ENCODE peak calls at places on chromosomes 2 and 18, in four cellular contexts. One of them, this sample, is unnamed.
A peak's percentile ranks its signal among the peaks of the same experiment; 100 is the strongest.

GRCh38 chr2:28390241-28390856 is 2.3 kb upstream of the FOSL2 start:
- DNase-seq in ELF-1: peak; percentile 86
- DNase-seq in myocyte: peak; percentile 90
- DNase-seq in GM23338: peak; percentile 77
- DNase-seq in this sample: peak; percentile 87

GRCh38 chr18:75358928-75359327 is 68.6 kb downstream of the SMIM21 start:
- DNase-seq in myocyte: no peak
- DNase-seq in GM23338: no peak
- DNase-seq in ELF-1: no peak
- DNase-seq in this sample: no peak

GRCh38 chr2:238239872-238240760 is at the start of gene HES6:
- DNase-seq in myocyte: peak; percentile 93
- DNase-seq in GM23338: peak; percentile 95
- DNase-seq in ELF-1: peak; percentile 95
- DNase-seq in this sample: peak; percentile 97

GRCh38 chr2:165198181-165198580 is 5.7 kb downstream of the SCN3A start:
- DNase-seq in ELF-1: no peak
- DNase-seq in GM23338: no peak
- DNase-seq in myocyte: no peak
- DNase-seq in this sample: no peak

GRCh38 chr2:205609036-205609607 is 73.2 kb upstream of the NRP2 start:
- DNase-seq in ELF-1: no peak
- DNase-seq in myocyte: no peak
- DNase-seq in GM23338: no peak
- DNase-seq in this sample: no peak

GRCh38 chr2:121510857-121511256 is 19.8 kb upstream of the RNU4ATAC start:
- DNase-seq in myocyte: no peak
- DNase-seq in ELF-1: no peak
- DNase-seq in GM23338: no peak
- DNase-seq in this sample: no peak

GRCh38 chr2:130727286-130727924 is 1.5 kb upstream of the GPR148 start:
- DNase-seq in ELF-1: peak; percentile 98
- DNase-seq in myocyte: no peak
- DNase-seq in GM23338: peak; percentile 92
- DNase-seq in this sample: peak; percentile 88

GRCh38 chr2:66843856-66844255 is 408.9 kb downstream of the MEIS1 start:
- DNase-seq in myocyte: no peak
- DNase-seq in ELF-1: no peak
- DNase-seq in GM23338: no peak
- DNase-seq in this sample: no peak

GRCh38 chr18:13440277-13441248 is 222.0 kb downstream of the LDLRAD4 start:
- DNase-seq in myocyte: no peak
- DNase-seq in ELF-1: no peak
- DNase-seq in GM23338: no peak
- DNase-seq in this sample: no peak

GRCh38 chr2:224894356-224894755 is 147.9 kb downstream of the DOCK10 start:
- DNase-seq in ELF-1: no peak
- DNase-seq in GM23338: no peak
- DNase-seq in myocyte: no peak
- DNase-seq in this sample: no peak

GRCh38 chr2:218853766-218854165 is 5.8 kb upstream of the WNT6 start:
- DNase-seq in ELF-1: peak; percentile 86
- DNase-seq in myocyte: no peak
- DNase-seq in GM23338: no peak
- DNase-seq in this sample: no peak

GRCh38 chr18:3265564-3266033 is 3.7 kb downstream of the MYL12B start:
- DNase-seq in ELF-1: peak; percentile 66
- DNase-seq in GM23338: peak; percentile 60
- DNase-seq in myocyte: no peak
- DNase-seq in this sample: no peak

GRCh38 chr2:213238753-213239591 is 45.3 kb upstream of the SPAG16 start:
- DNase-seq in GM23338: no peak
- DNase-seq in ELF-1: no peak
- DNase-seq in myocyte: peak; percentile 81
- DNase-seq in this sample: no peak

GRCh38 chr18:45521151-45521550 is 94.1 kb upstream of the SLC14A2 start:
- DNase-seq in GM23338: no peak
- DNase-seq in myocyte: peak; percentile 9
- DNase-seq in ELF-1: no peak
- DNase-seq in this sample: no peak